ENCODE peak calls at places on chromosomes 6 and 20, in eight cellular contexts. One of them, this sample, is unnamed.

GRCh38 chr20:40991181-40991889 is 37.3 kb upstream of the TOP1 start:
- DNase-seq in AG10803: no peak
- DNase-seq in fibroblast of pulmonary artery: no peak
- DNase-seq in heart right ventricle: peak
- DNase-seq in bronchial epithelial cell: no peak
- DNase-seq in IMR-90: no peak
- DNase-seq in fibroblast of villous mesenchyme: no peak
- DNase-seq in neural progenitor cell: no peak
- DNase-seq in this sample: peak

GRCh38 chr20:11890331-11891080 is 27.2 kb upstream of the BTBD3 start:
- DNase-seq in AG10803: peak
- DNase-seq in neural progenitor cell: peak
- DNase-seq in fibroblast of villous mesenchyme: peak
- DNase-seq in fibroblast of pulmonary artery: peak
- DNase-seq in heart right ventricle: peak
- DNase-seq in IMR-90: peak
- DNase-seq in bronchial epithelial cell: peak
- DNase-seq in this sample: peak

GRCh38 chr6:119027465-119027864 is 51.0 kb downstream of the FAM184A start:
- DNase-seq in bronchial epithelial cell: no peak
- DNase-seq in neural progenitor cell: no peak
- DNase-seq in AG10803: no peak
- DNase-seq in fibroblast of villous mesenchyme: no peak
- DNase-seq in IMR-90: no peak
- DNase-seq in heart right ventricle: no peak
- DNase-seq in fibroblast of pulmonary artery: no peak
- DNase-seq in this sample: no peak

GRCh38 chr6:39791311-39791710 is 865 bp upstream of the DAAM2 start:
- DNase-seq in fibroblast of pulmonary artery: peak
- DNase-seq in fibroblast of villous mesenchyme: no peak
- DNase-seq in IMR-90: no peak
- DNase-seq in bronchial epithelial cell: no peak
- DNase-seq in heart right ventricle: peak
- DNase-seq in neural progenitor cell: no peak
- DNase-seq in AG10803: peak
- DNase-seq in this sample: no peak

GRCh38 chr6:126716826-126717514 is 377.1 kb downstream of the CENPW start:
- DNase-seq in bronchial epithelial cell: peak
- DNase-seq in AG10803: no peak
- DNase-seq in fibroblast of villous mesenchyme: no peak
- DNase-seq in fibroblast of pulmonary artery: no peak
- DNase-seq in IMR-90: peak
- DNase-seq in heart right ventricle: no peak
- DNase-seq in neural progenitor cell: peak
- DNase-seq in this sample: peak

GRCh38 chr20:11902264-11902663 is 15.4 kb upstream of the BTBD3 start:
- DNase-seq in bronchial epithelial cell: peak
- DNase-seq in fibroblast of villous mesenchyme: peak
- DNase-seq in IMR-90: peak
- DNase-seq in fibroblast of pulmonary artery: peak
- DNase-seq in neural progenitor cell: no peak
- DNase-seq in AG10803: peak
- DNase-seq in heart right ventricle: no peak
- DNase-seq in this sample: peak

GRCh38 chr6:75368151-75368779 is 83.7 kb upstream of the TMEM30A start:
- DNase-seq in neural progenitor cell: peak
- DNase-seq in fibroblast of pulmonary artery: peak
- DNase-seq in IMR-90: peak
- DNase-seq in bronchial epithelial cell: peak
- DNase-seq in AG10803: no peak
- DNase-seq in fibroblast of villous mesenchyme: no peak
- DNase-seq in heart right ventricle: peak
- DNase-seq in this sample: peak

GRCh38 chr6:101386982-101387381 is 6.5 kb upstream of the GRIK2 start:
- DNase-seq in fibroblast of villous mesenchyme: no peak
- DNase-seq in heart right ventricle: no peak
- DNase-seq in fibroblast of pulmonary artery: no peak
- DNase-seq in AG10803: no peak
- DNase-seq in neural progenitor cell: peak
- DNase-seq in bronchial epithelial cell: peak
- DNase-seq in IMR-90: no peak
- DNase-seq in this sample: no peak

GRCh38 chr6:96276326-96276725 is 245.3 kb upstream of the UFL1 start:
- DNase-seq in neural progenitor cell: no peak
- DNase-seq in heart right ventricle: no peak
- DNase-seq in fibroblast of villous mesenchyme: no peak
- DNase-seq in IMR-90: no peak
- DNase-seq in fibroblast of pulmonary artery: no peak
- DNase-seq in bronchial epithelial cell: no peak
- DNase-seq in AG10803: no peak
- DNase-seq in this sample: no peak

GRCh38 chr6:96899019-96899418 is 1.3 kb upstream of the NDUFAF4 start:
- DNase-seq in AG10803: peak
- DNase-seq in bronchial epithelial cell: peak
- DNase-seq in IMR-90: peak
- DNase-seq in fibroblast of villous mesenchyme: peak
- DNase-seq in neural progenitor cell: peak
- DNase-seq in fibroblast of pulmonary artery: peak
- DNase-seq in heart right ventricle: peak
- DNase-seq in this sample: peak

GRCh38 chr6:165181951-165182414 is 127.4 kb downstream of the C6orf118 start:
- DNase-seq in bronchial epithelial cell: peak
- DNase-seq in neural progenitor cell: no peak
- DNase-seq in fibroblast of pulmonary artery: peak
- DNase-seq in heart right ventricle: no peak
- DNase-seq in IMR-90: no peak
- DNase-seq in AG10803: peak
- DNase-seq in fibroblast of villous mesenchyme: peak
- DNase-seq in this sample: peak

GRCh38 chr6:1381397-1382330 is 7.7 kb upstream of the FOXF2 start:
- DNase-seq in heart right ventricle: peak
- DNase-seq in fibroblast of villous mesenchyme: peak
- DNase-seq in neural progenitor cell: peak
- DNase-seq in fibroblast of pulmonary artery: peak
- DNase-seq in AG10803: no peak
- DNase-seq in bronchial epithelial cell: no peak
- DNase-seq in IMR-90: no peak
- DNase-seq in this sample: no peak

GRCh38 chr20:50281831-50282591 is 91.4 kb downstream of the CEBPB start:
- DNase-seq in neural progenitor cell: peak
- DNase-seq in heart right ventricle: no peak
- DNase-seq in bronchial epithelial cell: no peak
- DNase-seq in IMR-90: no peak
- DNase-seq in fibroblast of villous mesenchyme: no peak
- DNase-seq in fibroblast of pulmonary artery: no peak
- DNase-seq in AG10803: no peak
- DNase-seq in this sample: no peak

GRCh38 chr20:19779634-19780033 is 21.6 kb downstream of the RIN2 start:
- DNase-seq in fibroblast of pulmonary artery: no peak
- DNase-seq in bronchial epithelial cell: no peak
- DNase-seq in heart right ventricle: no peak
- DNase-seq in AG10803: no peak
- DNase-seq in neural progenitor cell: no peak
- DNase-seq in IMR-90: no peak
- DNase-seq in fibroblast of villous mesenchyme: no peak
- DNase-seq in this sample: no peak

GRCh38 chr6:95866732-95867131 is 149.0 kb upstream of the FUT9 start:
- DNase-seq in heart right ventricle: no peak
- DNase-seq in bronchial epithelial cell: peak
- DNase-seq in AG10803: no peak
- DNase-seq in IMR-90: no peak
- DNase-seq in fibroblast of villous mesenchyme: no peak
- DNase-seq in fibroblast of pulmonary artery: peak
- DNase-seq in neural progenitor cell: peak
- DNase-seq in this sample: peak

GRCh38 chr20:36792422-36792821 is 18.9 kb upstream of the DSN1 start:
- DNase-seq in fibroblast of villous mesenchyme: peak
- DNase-seq in IMR-90: peak
- DNase-seq in fibroblast of pulmonary artery: peak
- DNase-seq in neural progenitor cell: peak
- DNase-seq in AG10803: peak
- DNase-seq in heart right ventricle: peak
- DNase-seq in bronchial epithelial cell: peak
- DNase-seq in this sample: peak

GRCh38 chr6:33718713-33719112 is 7.2 kb upstream of the UQCC2 start:
- DNase-seq in fibroblast of villous mesenchyme: no peak
- DNase-seq in fibroblast of pulmonary artery: no peak
- DNase-seq in heart right ventricle: no peak
- DNase-seq in IMR-90: no peak
- DNase-seq in AG10803: no peak
- DNase-seq in neural progenitor cell: no peak
- DNase-seq in bronchial epithelial cell: peak
- DNase-seq in this sample: no peak

GRCh38 chr6:129498950-129499870 is 210.8 kb downstream of the ARHGAP18 start:
- DNase-seq in neural progenitor cell: peak
- DNase-seq in fibroblast of villous mesenchyme: peak
- DNase-seq in fibroblast of pulmonary artery: peak
- DNase-seq in IMR-90: peak
- DNase-seq in bronchial epithelial cell: peak
- DNase-seq in heart right ventricle: no peak
- DNase-seq in AG10803: peak
- DNase-seq in this sample: peak

GRCh38 chr6:129501401-129502051 is 208.5 kb downstream of the ARHGAP18 start:
- DNase-seq in IMR-90: peak
- DNase-seq in fibroblast of villous mesenchyme: peak
- DNase-seq in fibroblast of pulmonary artery: peak
- DNase-seq in AG10803: peak
- DNase-seq in bronchial epithelial cell: peak
- DNase-seq in neural progenitor cell: peak
- DNase-seq in heart right ventricle: no peak
- DNase-seq in this sample: peak

GRCh38 chr6:129502261-129502660 is 207.7 kb downstream of the ARHGAP18 start:
- DNase-seq in neural progenitor cell: no peak
- DNase-seq in IMR-90: peak
- DNase-seq in AG10803: peak
- DNase-seq in bronchial epithelial cell: peak
- DNase-seq in fibroblast of pulmonary artery: no peak
- DNase-seq in heart right ventricle: no peak
- DNase-seq in fibroblast of villous mesenchyme: no peak
- DNase-seq in this sample: peak

GRCh38 chr6:129499871-129500219 is 210.1 kb downstream of the ARHGAP18 start:
- DNase-seq in bronchial epithelial cell: no peak
- DNase-seq in IMR-90: no peak
- DNase-seq in heart right ventricle: no peak
- DNase-seq in neural progenitor cell: no peak
- DNase-seq in fibroblast of pulmonary artery: no peak
- DNase-seq in AG10803: no peak
- DNase-seq in fibroblast of villous mesenchyme: peak
- DNase-seq in this sample: no peak

GRCh38 chr6:129500958-129501381 is 209.0 kb downstream of the ARHGAP18 start:
- DNase-seq in fibroblast of villous mesenchyme: peak
- DNase-seq in IMR-90: peak
- DNase-seq in neural progenitor cell: peak
- DNase-seq in heart right ventricle: no peak
- DNase-seq in AG10803: no peak
- DNase-seq in bronchial epithelial cell: no peak
- DNase-seq in fibroblast of pulmonary artery: peak
- DNase-seq in this sample: peak
- TF ChIP-seq CTCF in fibroblast of villous mesenchyme: peak
- TF ChIP-seq CTCF in IMR-90: peak
- TF ChIP-seq CTCF in neural progenitor cell: peak
- TF ChIP-seq CTCF in heart right ventricle: no peak
- TF ChIP-seq CTCF in AG10803: peak
- TF ChIP-seq CTCF in bronchial epithelial cell: peak
- TF ChIP-seq CTCF in fibroblast of pulmonary artery: peak
- TF ChIP-seq CTCF in this sample: peak

GRCh38 chr20:34075647-34076046 is 36.4 kb downstream of the EIF2S2 start:
- DNase-seq in fibroblast of pulmonary artery: no peak
- DNase-seq in AG10803: no peak
- DNase-seq in IMR-90: no peak
- DNase-seq in neural progenitor cell: no peak
- DNase-seq in heart right ventricle: no peak
- DNase-seq in bronchial epithelial cell: no peak
- DNase-seq in fibroblast of villous mesenchyme: no peak
- DNase-seq in this sample: no peak
- TF ChIP-seq CTCF in fibroblast of pulmonary artery: peak
- TF ChIP-seq CTCF in AG10803: no peak
- TF ChIP-seq CTCF in IMR-90: no peak
- TF ChIP-seq CTCF in neural progenitor cell: no peak
- TF ChIP-seq CTCF in heart right ventricle: no peak
- TF ChIP-seq CTCF in bronchial epithelial cell: peak
- TF ChIP-seq CTCF in fibroblast of villous mesenchyme: no peak
- TF ChIP-seq CTCF in this sample: peak

DNA sequence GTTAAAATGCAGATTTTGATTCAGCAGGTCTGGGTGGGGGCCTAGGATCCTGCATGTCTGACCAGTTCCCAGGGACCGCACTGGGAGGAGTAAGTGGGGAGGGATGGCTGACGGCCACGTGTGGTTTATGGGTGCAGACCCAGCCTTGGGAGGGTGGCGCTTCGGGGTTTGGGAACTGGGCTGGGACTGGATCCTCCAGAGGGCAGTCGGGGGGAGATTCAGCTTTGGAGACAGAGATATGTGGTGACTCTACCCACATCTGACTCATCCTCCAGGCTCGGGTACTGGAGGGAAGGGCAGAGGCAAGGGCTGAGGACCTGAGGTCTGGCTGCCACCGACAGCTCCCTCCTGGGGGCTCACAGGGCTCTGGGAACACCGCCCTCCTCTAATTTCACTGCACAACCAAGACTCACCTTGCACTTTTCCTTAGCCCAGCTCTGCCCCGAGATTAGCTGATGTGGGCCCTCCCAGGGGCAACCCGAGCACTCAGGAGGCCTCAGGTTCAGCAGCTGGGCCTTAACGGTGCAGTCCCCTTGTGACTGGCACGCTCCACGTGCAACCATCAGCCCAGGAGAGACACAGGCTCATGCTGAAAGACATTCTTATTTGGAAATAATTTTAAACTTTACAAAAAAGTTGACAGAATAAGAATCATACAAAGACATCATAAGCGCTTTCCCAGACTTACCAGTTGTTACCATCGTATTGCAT is 172.8 kb upstream of the PMEPA1 start:
- DNase-seq in fibroblast of villous mesenchyme: no peak
- DNase-seq in neural progenitor cell: no peak
- DNase-seq in bronchial epithelial cell: no peak
- DNase-seq in AG10803: peak
- DNase-seq in fibroblast of pulmonary artery: no peak
- DNase-seq in IMR-90: no peak
- DNase-seq in heart right ventricle: no peak
- DNase-seq in this sample: no peak
- TF ChIP-seq CTCF in fibroblast of villous mesenchyme: no peak
- TF ChIP-seq CTCF in neural progenitor cell: no peak
- TF ChIP-seq CTCF in bronchial epithelial cell: no peak
- TF ChIP-seq CTCF in AG10803: no peak
- TF ChIP-seq CTCF in fibroblast of pulmonary artery: no peak
- TF ChIP-seq CTCF in IMR-90: no peak
- TF ChIP-seq CTCF in heart right ventricle: no peak
- TF ChIP-seq CTCF in this sample: no peak

DNA sequence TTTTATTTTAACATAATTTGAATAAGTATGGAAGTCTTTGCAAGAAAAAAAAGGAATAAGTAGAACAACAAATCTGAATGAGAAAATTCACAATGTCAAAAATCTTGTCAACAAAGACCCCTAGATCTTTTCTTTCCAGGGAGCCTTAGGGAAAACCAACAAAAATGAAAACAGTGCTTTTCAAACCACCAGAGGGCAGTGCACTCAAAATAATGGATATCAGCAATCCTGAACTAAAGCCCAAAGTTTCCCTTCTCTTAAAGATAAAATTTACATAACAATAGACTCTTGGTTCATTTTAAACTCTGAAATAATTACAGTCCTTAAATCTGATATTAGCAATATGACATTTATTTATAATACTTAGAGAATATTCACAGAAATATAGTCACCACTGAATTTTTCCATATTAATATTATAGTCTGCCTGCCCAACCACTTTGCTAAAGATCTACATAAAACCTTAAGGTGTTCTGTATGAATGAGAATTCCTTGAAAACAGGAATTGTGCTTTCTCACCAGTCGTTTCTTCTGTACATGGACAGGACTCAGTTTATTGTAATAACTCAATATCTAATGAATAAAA is 105.3 kb upstream of the BMP5 start:
- DNase-seq in AG10803: peak
- DNase-seq in neural progenitor cell: peak
- DNase-seq in fibroblast of villous mesenchyme: peak
- DNase-seq in heart right ventricle: peak
- DNase-seq in fibroblast of pulmonary artery: peak
- DNase-seq in bronchial epithelial cell: peak
- DNase-seq in IMR-90: peak
- DNase-seq in this sample: peak
- TF ChIP-seq CTCF in AG10803: peak
- TF ChIP-seq CTCF in neural progenitor cell: peak
- TF ChIP-seq CTCF in fibroblast of villous mesenchyme: peak
- TF ChIP-seq CTCF in heart right ventricle: peak
- TF ChIP-seq CTCF in fibroblast of pulmonary artery: peak
- TF ChIP-seq CTCF in bronchial epithelial cell: peak
- TF ChIP-seq CTCF in IMR-90: peak
- TF ChIP-seq CTCF in this sample: peak

This sample was measured in choroid plexus epithelial cell.